ENCODE peak calls at places on chromosomes 1 and 21, in seven cellular contexts. One of them, this sample, is unnamed.

GRCh38 chr1:169027607-169028320 is 78.7 kb upstream of the ATP1B1 start:
- DNase-seq in T-helper 9 cell: no peak
- DNase-seq in occipital lobe: no peak
- DNase-seq in germinal center: no peak
- DNase-seq in cardiac muscle cell: no peak
- DNase-seq in M059J: no peak
- DNase-seq in transverse colon: no peak
- DNase-seq in this sample: no peak

GRCh38 chr1:228830954-228831481 is 95.7 kb downstream of the RHOU start:
- DNase-seq in T-helper 9 cell: no peak
- DNase-seq in occipital lobe: no peak
- DNase-seq in germinal center: no peak
- DNase-seq in cardiac muscle cell: peak; percentile 64
- DNase-seq in M059J: peak; percentile 83
- DNase-seq in transverse colon: no peak
- DNase-seq in this sample: no peak

GRCh38 chr21:29304577-29304976 is 5.9 kb downstream of the BACH1 start:
- DNase-seq in T-helper 9 cell: no peak
- DNase-seq in occipital lobe: no peak
- DNase-seq in germinal center: no peak
- DNase-seq in cardiac muscle cell: no peak
- DNase-seq in M059J: no peak
- DNase-seq in transverse colon: no peak
- DNase-seq in this sample: no peak

GRCh38 chr1:44733365-44733764 is 2.4 kb upstream of the RNU5D-1 start:
- DNase-seq in T-helper 9 cell: no peak
- DNase-seq in occipital lobe: no peak
- DNase-seq in germinal center: no peak
- DNase-seq in cardiac muscle cell: peak; percentile 71
- DNase-seq in M059J: peak; percentile 82
- DNase-seq in transverse colon: no peak
- DNase-seq in this sample: no peak

GRCh38 chr1:209570757-209571156 is 12.8 kb upstream of the CAMK1G start:
- DNase-seq in T-helper 9 cell: no peak
- DNase-seq in occipital lobe: no peak
- DNase-seq in germinal center: no peak
- DNase-seq in cardiac muscle cell: no peak
- DNase-seq in M059J: no peak
- DNase-seq in transverse colon: no peak
- DNase-seq in this sample: no peak

GRCh38 chr1:221201773-221202172 is 322.5 kb downstream of the HLX start:
- DNase-seq in T-helper 9 cell: no peak
- DNase-seq in occipital lobe: no peak
- DNase-seq in germinal center: no peak
- DNase-seq in cardiac muscle cell: no peak
- DNase-seq in M059J: no peak
- DNase-seq in transverse colon: no peak
- DNase-seq in this sample: no peak

GRCh38 chr1:93681549-93682412 is at the start of gene BCAR3:
- DNase-seq in T-helper 9 cell: no peak
- DNase-seq in occipital lobe: no peak
- DNase-seq in germinal center: peak; percentile 79
- DNase-seq in cardiac muscle cell: peak; percentile 85
- DNase-seq in M059J: peak; percentile 84
- DNase-seq in transverse colon: peak; percentile 78
- DNase-seq in this sample: no peak

GRCh38 chr1:54571803-54572202 is 23.8 kb downstream of the ACOT11 start:
- DNase-seq in T-helper 9 cell: no peak
- DNase-seq in occipital lobe: no peak
- DNase-seq in germinal center: no peak
- DNase-seq in cardiac muscle cell: peak; percentile 50
- DNase-seq in M059J: no peak
- DNase-seq in transverse colon: no peak
- DNase-seq in this sample: no peak

GRCh38 chr21:29938968-29939858 is 583 bp downstream of the GRIK1 start:
- DNase-seq in T-helper 9 cell: no peak
- DNase-seq in occipital lobe: peak; percentile 31
- DNase-seq in germinal center: no peak
- DNase-seq in cardiac muscle cell: peak; percentile 4
- DNase-seq in M059J: no peak
- DNase-seq in transverse colon: no peak
- DNase-seq in this sample: no peak

GRCh38 chr1:206723500-206724472 is 39.1 kb downstream of the MAPKAPK2 start:
- DNase-seq in T-helper 9 cell: no peak
- DNase-seq in occipital lobe: no peak
- DNase-seq in germinal center: no peak
- DNase-seq in cardiac muscle cell: peak; percentile 95
- DNase-seq in M059J: peak; percentile 96
- DNase-seq in transverse colon: no peak
- DNase-seq in this sample: no peak

GRCh38 chr1:38152351-38153082 is 105.9 kb upstream of the POU3F1 start:
- DNase-seq in T-helper 9 cell: no peak
- DNase-seq in occipital lobe: no peak
- DNase-seq in germinal center: peak; percentile 77
- DNase-seq in cardiac muscle cell: no peak
- DNase-seq in M059J: peak; percentile 13
- DNase-seq in transverse colon: no peak
- DNase-seq in this sample: no peak

GRCh38 chr1:160776178-160776577 is 19.8 kb upstream of the LY9 start:
- DNase-seq in T-helper 9 cell: no peak
- DNase-seq in occipital lobe: no peak
- DNase-seq in germinal center: peak; percentile 47
- DNase-seq in cardiac muscle cell: no peak
- DNase-seq in M059J: no peak
- DNase-seq in transverse colon: no peak
- DNase-seq in this sample: no peak

This sample was measured in pulmonary artery endothelial cell.